ENCODE peak calls at places on chromosome 14, in four cellular contexts. W is PC-3; Z is EL; E is stimulated activated CD4-positive, alpha-beta T cell treated with anti-CD3 and anti-CD28 coated beads, Interleukin-2, amount 100 ng/mL, for 48 hours. O is an unnamed sample.

GRCh38 chr14:92694807-92695206 is 53.6 kb downstream of the LGMN start:
- DNase-seq in W (no peak), Z (no peak), E (no peak), O (no peak)

GRCh38 chr14:104688755-104689619 is at the start of gene INF2:
- DNase-seq in W (peak), Z (peak), E (peak), O (no peak)

GRCh38 chr14:105525861-105526780 is at the start of gene TMEM121:
- DNase-seq in W (no peak), Z (no peak), E (peak), O (no peak)

GRCh38 chr14:90808759-90809529 is 7.3 kb downstream of the TTC7B start:
- DNase-seq in W (no peak), Z (peak), E (no peak), O (no peak)

GRCh38 chr14:76426161-76426696 is 50.3 kb downstream of the ESRRB start:
- DNase-seq in W (peak), Z (no peak), E (no peak), O (no peak)

GRCh38 chr14:64696355-64696844 is 7.8 kb upstream of the PLEKHG3 start:
- DNase-seq in W (no peak), Z (no peak), E (no peak), O (no peak)

GRCh38 chr14:37274652-37275051 is 76.9 kb downstream of the MIPOL1 start:
- DNase-seq in W (no peak), Z (no peak), E (no peak), O (no peak)

GRCh38 chr14:99430491-99430890 is 50.2 kb downstream of the SETD3 start:
- DNase-seq in W (peak), Z (no peak), E (no peak), O (no peak)

GRCh38 chr14:60905930-60906329 is 74.9 kb downstream of the TRMT5 start:
- DNase-seq in W (peak), Z (no peak), E (no peak), O (no peak)

GRCh38 chr14:26281280-26281998 is 316.4 kb downstream of the NOVA1 start:
- DNase-seq in W (peak), Z (no peak), E (no peak), O (peak)

GRCh38 chr14:33551963-33552362 is 398.9 kb downstream of the EGLN3 start:
- DNase-seq in W (no peak), Z (no peak), E (no peak), O (no peak)

GRCh38 chr14:105430535-105430934 is 10.9 kb downstream of the MTA1 start:
- DNase-seq in W (peak), Z (peak), E (no peak), O (peak)

GRCh38 chr14:54556535-54556934 is 10.4 kb upstream of the SAMD4A start:
- DNase-seq in W (no peak), Z (no peak), E (no peak), O (no peak)

GRCh38 chr14:99578541-99579044 is 25.4 kb downstream of the CCDC85C start:
- DNase-seq in W (peak), Z (no peak), E (no peak), O (no peak)

GRCh38 chr14:50670196-50670875 is 2.2 kb upstream of the SAV1 start:
- DNase-seq in W (no peak), Z (peak), E (no peak), O (no peak)

GRCh38 chr14:94337274-94337673 is 14.1 kb upstream of the SERPINA6 start:
- DNase-seq in W (peak), Z (peak), E (no peak), O (no peak)

GRCh38 chr14:71714225-71714624 is 218.0 kb upstream of the RGS6 start:
- DNase-seq in W (peak), Z (peak), E (no peak), O (peak)

GRCh38 chr14:92647499-92648279 is 100.7 kb downstream of the LGMN start:
- DNase-seq in W (peak), Z (peak), E (no peak), O (no peak)

GRCh38 chr14:103112488-103113243 is 10.6 kb upstream of the TNFAIP2 start:
- DNase-seq in W (no peak), Z (no peak), E (no peak), O (no peak)

GRCh38 chr14:22630066-22630465 is 14.1 kb downstream of the OR6J1 start:
- DNase-seq in W (no peak), Z (no peak), E (no peak), O (no peak)

GRCh38 chr14:106665814-106666213 is 1139.4 kb downstream of the TMEM121 start:
- DNase-seq in W (no peak), Z (no peak), E (peak), O (no peak)

GRCh38 chr14:74945261-74945851 is 10.0 kb downstream of the PGF start:
- DNase-seq in W (peak), Z (peak), E (peak), O (no peak)

GRCh38 chr14:50362791-50363733 is 33.6 kb downstream of the CDKL1 start:
- DNase-seq in W (no peak), Z (no peak), E (peak), O (no peak)

GRCh38 chr14:100341301-100342031 is 18.3 kb downstream of the SLC25A47 start:
- DNase-seq in W (peak), Z (peak), E (peak), O (peak)

GRCh38 chr14:89397569-89397968 is 19.5 kb downstream of the FOXN3 start:
- DNase-seq in W (no peak), Z (no peak), E (no peak), O (no peak)

GRCh38 chr14:24442240-24443052 is at the start of gene SDR39U1:
- DNase-seq in W (peak), Z (peak), E (peak), O (peak)

GRCh38 chr14:90645842-90646443 is 170.3 kb downstream of the TTC7B start:
- DNase-seq in W (peak), Z (peak), E (no peak), O (peak)

GRCh38 chr14:56118611-56119181 is 485 bp downstream of the PELI2 start:
- DNase-seq in W (no peak), Z (peak), E (no peak), O (no peak)

GRCh38 chr14:51786227-51786626 is 74.2 kb upstream of the GNG2 start:
- DNase-seq in W (no peak), Z (no peak), E (no peak), O (no peak)

GRCh38 chr14:99194136-99194535 is 77.9 kb downstream of the BCL11B start:
- DNase-seq in W (no peak), Z (no peak), E (no peak), O (no peak)